ENCODE peak calls at places on chromosomes 4 and X, in seven cellular contexts. V is DND-41, W is psoas muscle, N is tibial nerve, I is IMR-90, B is vagina, T is foreskin keratinocyte. L is an unnamed sample.

GRCh38 chr4:85039526-85039925 is 73.0 kb upstream of the WDFY3 start:
- DNase-seq in I (peak; percentile 47), V (no peak), N (no peak), W (no peak), B (no peak), T (peak; percentile 25), L (no peak)

GRCh38 chrX:66053414-66053813 is 13.5 kb upstream of the VSIG4 start:
- DNase-seq in B (no peak), T (no peak), I (no peak), N (no peak), V (no peak), W (no peak), L (no peak)

GRCh38 chr4:27123050-27123768 is 262.6 kb downstream of the STIM2 start:
- DNase-seq in N (no peak), T (no peak), V (no peak), W (no peak), B (no peak), I (no peak), L (no peak)

GRCh38 chr4:62940229-62940628 is 1469.0 kb downstream of the TECRL start:
- DNase-seq in T (no peak), W (no peak), B (no peak), V (no peak), N (no peak), I (no peak), L (no peak)

GRCh38 chr4:69689530-69690111 is 36.6 kb upstream of the UGT2A1 start:
- DNase-seq in N (no peak), V (no peak), I (peak; percentile 26), T (peak; percentile 19), B (no peak), W (no peak), L (peak; percentile 73)

GRCh38 chr4:25925486-25926201 is 11.6 kb downstream of the SMIM20 start:
- DNase-seq in N (peak; percentile 35), I (peak; percentile 45), T (peak; percentile 5), B (no peak), W (peak; percentile 23), V (no peak), L (peak; percentile 83)

GRCh38 chr4:151605215-151605614 is 155.6 kb downstream of the GATB start:
- DNase-seq in V (no peak), B (no peak), I (no peak), W (no peak), N (no peak), T (no peak), L (no peak)

GRCh38 chrX:41599507-41599906 is 89.3 kb upstream of the GPR34 start:
- DNase-seq in T (no peak), V (no peak), N (no peak), B (no peak), I (no peak), W (no peak), L (no peak)

GRCh38 chrX:119516157-119516702 is 48.0 kb downstream of the SLC25A5 start:
- DNase-seq in I (peak; percentile 69), W (no peak), N (no peak), V (peak; percentile 51), T (peak; percentile 28), B (no peak), L (peak; percentile 89)

GRCh38 chrX:51860679-51861078 is 32.7 kb upstream of the MAGED1 start:
- DNase-seq in B (no peak), W (no peak), N (no peak), I (peak; percentile 32), T (peak; percentile 7), V (peak; percentile 16), L (peak; percentile 61)

GRCh38 chr4:40164459-40164858 is 32.4 kb upstream of the RHOH start:
- DNase-seq in W (no peak), T (no peak), B (no peak), I (no peak), V (no peak), N (no peak), L (no peak)

GRCh38 chrX:149721778-149722177 is 9.9 kb downstream of the MAGEA11 start:
- DNase-seq in B (no peak), N (no peak), I (no peak), V (no peak), T (no peak), W (no peak), L (no peak)

GRCh38 chrX:45760187-45760742 is 559.6 kb upstream of the DIPK2B start:
- DNase-seq in I (no peak), N (no peak), V (no peak), W (no peak), B (no peak), T (no peak), L (no peak)

GRCh38 chrX:16807976-16808542 is 21.8 kb downstream of the TXLNG start:
- DNase-seq in I (peak; percentile 68), N (no peak), B (no peak), T (no peak), W (no peak), V (no peak), L (no peak)

GRCh38 chrX:44570524-44570923 is 27.9 kb upstream of the FUNDC1 start:
- DNase-seq in W (no peak), B (no peak), V (no peak), I (peak; percentile 28), N (no peak), T (no peak), L (no peak)

GRCh38 chr4:176769519-176769918 is 23.2 kb downstream of the VEGFC start:
- DNase-seq in N (no peak), I (peak; percentile 99), V (no peak), B (no peak), W (no peak), T (peak; percentile 93), L (no peak)

GRCh38 chr4:138398297-138398696 is 156.1 kb upstream of the SLC7A11 start:
- DNase-seq in N (no peak), T (no peak), B (no peak), W (no peak), I (no peak), V (no peak), L (no peak)

GRCh38 chrX:155744534-155744933 is 131.8 kb upstream of the TMLHE start:
- DNase-seq in V (no peak), N (no peak), B (no peak), I (no peak), W (no peak), T (no peak), L (no peak)

GRCh38 chr4:67810011-67810410 is 55.8 kb upstream of the GNRHR start:
- DNase-seq in N (no peak), T (no peak), B (no peak), W (no peak), I (no peak), V (no peak), L (no peak)

GRCh38 chr4:42152507-42153504 is at the start of gene BEND4:
- DNase-seq in B (no peak), I (no peak), W (no peak), T (no peak), V (no peak), N (no peak), L (no peak)

GRCh38 chr4:71713611-71714203 is 70.2 kb downstream of the GC start:
- DNase-seq in V (no peak), T (peak; percentile 22), B (no peak), N (no peak), W (no peak), I (peak; percentile 77), L (peak; percentile 65)

GRCh38 chr4:54879576-54879975 is 221.8 kb downstream of the KIT start:
- DNase-seq in W (no peak), V (no peak), N (no peak), T (peak; percentile 31), I (peak; percentile 87), B (no peak), L (no peak)

GRCh38 chr4:148116971-148117370 is 325.2 kb downstream of the NR3C2 start:
- DNase-seq in B (no peak), V (no peak), W (no peak), I (no peak), T (peak; percentile 65), N (no peak), L (no peak)

GRCh38 chrX:50107470-50107869 is 93.3 kb downstream of the AKAP4 start:
- DNase-seq in T (peak; percentile 6), I (no peak), B (no peak), V (no peak), N (no peak), W (no peak), L (no peak)

GRCh38 chrX:47564438-47565085 is 3.6 kb downstream of the ARAF start:
- DNase-seq in N (no peak), T (no peak), W (no peak), I (no peak), B (no peak), V (no peak), L (peak; percentile 30)

GRCh38 chr4:173527103-173527876 is 2.7 kb downstream of the HAND2 start:
- DNase-seq in V (no peak), B (no peak), W (no peak), T (no peak), N (no peak), I (no peak), L (no peak)

GRCh38 chr4:173528378-173529321 is 1.4 kb downstream of the HAND2 start:
- DNase-seq in W (no peak), N (no peak), B (peak; percentile 84), V (no peak), I (no peak), T (no peak), L (no peak)

GRCh38 chr4:173526034-173526482 is 4.0 kb downstream of the HAND2 start:
- DNase-seq in V (no peak), N (no peak), I (no peak), T (no peak), W (no peak), B (peak; percentile 60), L (no peak)

GRCh38 chr4:173525118-173526033 is 4.7 kb downstream of the HAND2 start:
- DNase-seq in W (no peak), V (no peak), T (no peak), I (no peak), N (no peak), B (peak; percentile 82), L (no peak)

DNA sequence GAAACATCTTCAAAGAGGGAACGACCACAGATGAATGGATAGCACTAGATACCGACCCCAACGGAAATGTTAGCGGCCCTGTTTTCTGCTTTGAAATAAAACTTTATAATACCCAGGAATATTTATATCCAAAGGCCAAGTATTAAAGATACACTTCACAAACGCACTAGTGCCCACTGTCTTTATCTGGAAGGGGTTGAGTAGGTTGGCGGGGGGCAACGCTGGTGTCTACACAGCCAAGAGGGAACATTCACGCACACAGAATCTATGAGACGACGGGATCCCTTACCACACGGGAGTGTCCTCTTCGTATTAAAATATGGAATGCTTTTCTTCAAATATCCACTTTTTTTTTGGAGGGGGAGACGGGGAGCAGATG is 3.3 kb downstream of the HAND2 start:
- DNase-seq in B (no peak), T (no peak), N (no peak), I (no peak), W (no peak), V (no peak), L (no peak)
- H3K27ac ChIP-seq in B (peak overlapping the region; percentile 90), T (no peak overlapping the region), N (no peak overlapping the region), I (no peak overlapping the region), W (no peak overlapping the region), V (no peak overlapping the region), L (no peak overlapping the region)

GRCh38 chrX:72057844-72058243 is 73.9 kb downstream of the RTL5 start:
- DNase-seq in B (no peak), T (no peak), N (no peak), W (no peak), V (no peak), I (no peak), L (no peak)
- H3K27ac ChIP-seq in B (no peak overlapping the region), T (no peak overlapping the region), N (no peak overlapping the region), W (no peak overlapping the region), V (no peak overlapping the region), I (no peak overlapping the region), L (no peak overlapping the region)

GRCh38 chr4:153499005-153499404 is 32.8 kb downstream of the TMEM131L start:
- DNase-seq in I (no peak), V (no peak), B (no peak), W (no peak), N (no peak), T (no peak), L (no peak)
- H3K27ac ChIP-seq in I (peak overlapping the region; percentile 69), V (peak overlapping the region; percentile 33), B (peak overlapping the region; percentile 37), W (peak overlapping the region; percentile 70), N (no peak overlapping the region), T (no peak overlapping the region), L (no peak overlapping the region)

GRCh38 chrX:15194136-15194535 is 75.7 kb downstream of the ASB9 start:
- DNase-seq in I (no peak), V (no peak), W (no peak), T (no peak), B (no peak), N (no peak), L (no peak)
- H3K27ac ChIP-seq in I (no peak overlapping the region), V (no peak overlapping the region), W (no peak overlapping the region), T (no peak overlapping the region), B (no peak overlapping the region), N (no peak overlapping the region), L (no peak overlapping the region)